ENCODE peak calls at places on chromosomes 1 and 21, in four cellular contexts. W, V, T and C are unnamed samples.

GRCh38 chr1:64955093-64956066 is 11.0 kb downstream of the JAK1 start:
- DNase-seq in V (no peak), T (peak; percentile 67), W (no peak), C (no peak)

GRCh38 chr1:168079761-168080160 is 57.0 kb downstream of the GPR161 start:
- DNase-seq in V (no peak), T (no peak), W (no peak), C (no peak)

GRCh38 chr1:228016653-228017355 is 10.0 kb downstream of the WNT3A start:
- DNase-seq in V (no peak), W (no peak), T (no peak), C (no peak)

GRCh38 chr21:26366781-26367180 is 196.2 kb upstream of the APP start:
- DNase-seq in T (no peak), V (no peak), W (no peak), C (no peak)

GRCh38 chr21:46063734-46064680 is 33.9 kb upstream of the COL6A2 start:
- DNase-seq in T (peak; percentile 39), V (no peak), W (no peak), C (peak; percentile 47)

GRCh38 chr21:46410516-46410915 is 48.2 kb upstream of the DIP2A start:
- DNase-seq in V (no peak), T (peak; percentile 13), W (no peak), C (peak; percentile 38)

GRCh38 chr21:34886554-34887385 is 162.3 kb downstream of the RUNX1 start:
- DNase-seq in T (peak; percentile 69), W (peak; percentile 51), V (no peak), C (peak; percentile 81)

GRCh38 chr1:155006601-155007101 is 4.0 kb downstream of the ZBTB7B start:
- DNase-seq in V (no peak), W (peak; percentile 77), T (no peak), C (no peak)

GRCh38 chr1:196558424-196558823 is 49.8 kb downstream of the KCNT2 start:
- DNase-seq in T (no peak), V (peak; percentile 7), W (no peak), C (no peak)

GRCh38 chr1:243507001-243507671 is 251.3 kb downstream of the SDCCAG8 start:
- DNase-seq in W (no peak), T (no peak), V (no peak), C (no peak)

GRCh38 chr1:43530483-43531452 is at the start of gene PTPRF:
- DNase-seq in T (peak; percentile 79), V (peak; percentile 83), W (peak; percentile 28), C (peak; percentile 82)

GRCh38 chr1:43532716-43533115 is 2.0 kb downstream of the PTPRF start:
- DNase-seq in W (no peak), T (no peak), V (no peak), C (no peak)

GRCh38 chr1:43533615-43534014 is 2.9 kb downstream of the PTPRF start:
- DNase-seq in V (no peak), W (no peak), T (no peak), C (no peak)

GRCh38 chr1:43531906-43532584 is 1.4 kb downstream of the PTPRF start:
- DNase-seq in V (peak; percentile 29), W (no peak), T (no peak), C (no peak)

GRCh38 chr1:43531453-43531905 is 796 bp downstream of the PTPRF start:
- DNase-seq in W (no peak), T (peak; percentile 69), V (peak; percentile 64), C (no peak)
- TF ChIP-seq CTCF in W (no peak), T (no peak), V (no peak), C (no peak)

DNA sequence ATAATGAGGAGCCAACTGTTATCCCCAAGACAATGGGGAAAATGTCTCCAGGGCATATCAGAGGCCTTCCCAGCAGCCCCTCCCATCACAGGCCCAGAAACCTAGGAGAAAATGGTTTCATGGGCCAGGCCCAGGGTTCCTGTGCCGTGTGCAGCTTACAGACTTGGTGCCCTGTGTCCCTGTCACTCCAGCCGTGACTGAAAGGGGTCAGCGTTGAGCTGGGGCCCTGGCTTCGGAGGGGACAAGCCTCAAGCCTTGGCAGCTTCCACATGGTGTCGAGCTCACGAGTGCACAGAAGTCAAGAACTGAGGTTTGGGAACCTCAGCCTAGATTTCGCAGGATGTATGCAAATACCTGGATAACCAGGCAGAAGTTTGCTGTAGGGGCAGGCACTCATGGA is 18.1 kb downstream of the SIPA1L2 start:
- DNase-seq in V (no peak), W (no peak), T (no peak), C (no peak)
- TF ChIP-seq CTCF in V (no peak), W (no peak), T (no peak), C (no peak)

GRCh38 chr1:152112885-152113432 is 2.3 kb downstream of the TCHH start:
- DNase-seq in T (no peak), V (no peak), W (no peak), C (peak; percentile 60)

GRCh38 chr1:152111515-152111968 is 3.7 kb downstream of the TCHH start:
- DNase-seq in T (no peak), V (peak; percentile 37), W (peak; percentile 45), C (peak; percentile 70)

GRCh38 chr1:152110860-152111514 is 4.3 kb downstream of the TCHH start:
- DNase-seq in W (peak; percentile 43), V (peak; percentile 48), T (peak; percentile 53), C (peak; percentile 70)

GRCh38 chr1:152110365-152110859 is 4.8 kb downstream of the TCHH start:
- DNase-seq in T (peak; percentile 57), V (peak; percentile 49), W (peak; percentile 44), C (peak; percentile 67)

DNA sequence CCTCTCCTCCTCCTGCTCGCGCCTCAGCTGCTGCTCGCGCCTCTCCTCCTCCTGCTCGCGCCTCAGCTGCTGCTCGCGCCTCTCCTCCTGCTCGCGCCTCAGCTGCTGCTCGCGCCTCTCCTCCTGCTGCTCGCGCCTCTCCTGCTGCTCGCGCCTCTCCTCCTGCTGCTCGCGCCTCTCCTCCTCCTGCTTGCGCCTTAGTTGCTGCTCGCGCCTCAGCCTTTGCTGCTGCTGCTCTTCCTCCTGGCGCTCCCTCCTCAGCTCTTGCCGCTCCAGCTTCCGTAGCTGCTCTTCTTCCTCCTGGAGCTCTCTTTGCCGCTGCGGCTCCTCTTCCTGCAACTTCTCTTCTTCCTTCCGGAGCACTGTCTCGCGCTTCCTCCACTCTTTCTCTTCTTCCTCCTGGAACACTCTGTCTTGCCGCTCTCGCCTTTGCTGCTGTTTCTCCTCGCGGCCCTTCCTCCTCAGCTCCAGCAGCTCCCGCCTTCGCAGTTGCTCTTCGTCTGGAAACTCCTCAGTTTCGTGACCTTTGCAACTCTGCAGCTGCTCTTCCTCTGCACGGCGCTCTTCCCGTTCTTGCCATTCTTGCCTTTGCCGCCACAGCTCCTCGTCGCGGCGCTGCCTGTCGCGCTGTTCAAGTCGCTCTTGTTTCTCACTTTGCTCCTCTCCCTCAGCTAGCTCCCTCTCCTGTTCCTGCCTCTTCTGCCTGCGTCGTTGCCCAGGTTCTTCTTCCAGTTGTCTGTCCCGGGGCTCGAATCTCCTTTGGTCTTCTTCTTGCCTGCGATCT is 3.0 kb downstream of the TCHH start:
- DNase-seq in W (peak; percentile 11), T (no peak), V (no peak), C (peak; percentile 35)
- TF ChIP-seq CTCF in W (no peak), T (no peak), V (no peak), C (no peak)

GRCh38 chr1:204619721-204620120 is 65.8 kb downstream of the LRRN2 start:
- DNase-seq in V (no peak), T (no peak), W (no peak), C (no peak)
- TF ChIP-seq CTCF in V (no peak), T (no peak), W (no peak), C (peak; percentile 26)

GRCh38 chr1:178294654-178295053 is 200.8 kb downstream of the RASAL2 start:
- DNase-seq in T (no peak), V (no peak), W (no peak), C (no peak)
- TF ChIP-seq CTCF in T (no peak), V (peak; percentile 20), W (no peak), C (no peak)

GRCh38 chr1:161173711-161174110 is 3.6 kb downstream of the B4GALT3 start:
- DNase-seq in W (no peak), V (no peak), T (no peak), C (peak; percentile 38)

GRCh38 chr1:161171191-161171590 is 5.0 kb downstream of the PPOX start:
- DNase-seq in W (no peak), V (no peak), T (no peak), C (no peak)

GRCh38 chr1:161171696-161172095 is 5.5 kb downstream of the PPOX start:
- DNase-seq in W (no peak), V (no peak), T (no peak), C (no peak)

GRCh38 chr1:161172776-161173376 is 4.4 kb downstream of the B4GALT3 start:
- DNase-seq in W (no peak), V (no peak), T (no peak), C (peak; percentile 79)

DNA sequence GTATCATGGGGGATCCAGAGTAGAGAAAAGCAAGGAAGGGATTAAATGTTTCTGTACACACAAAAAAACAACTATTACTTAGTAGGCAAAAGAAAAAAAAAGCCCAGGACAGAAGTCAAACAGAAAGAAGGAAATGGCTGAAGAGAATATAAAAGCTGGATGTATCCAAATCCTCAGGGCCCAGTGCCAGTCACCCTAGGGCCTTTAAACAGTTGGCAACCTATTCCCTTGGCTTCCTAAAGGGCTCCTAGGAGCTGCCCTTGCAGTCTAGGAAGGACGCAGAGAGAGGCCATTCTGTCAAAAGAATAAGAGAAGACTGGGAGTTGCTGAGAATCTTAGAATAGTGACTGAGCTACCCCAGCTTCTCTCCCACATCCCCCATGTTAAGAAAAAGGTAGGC is 5.0 kb downstream of the B4GALT3 start:
- DNase-seq in V (no peak), W (no peak), T (no peak), C (no peak)
- TF ChIP-seq CTCF in V (no peak), W (no peak), T (no peak), C (no peak)

GRCh38 chr21:23249760-23250159 is 2251.6 kb downstream of the NCAM2 start:
- DNase-seq in V (no peak), W (no peak), T (no peak), C (no peak)
- TF ChIP-seq CTCF in V (no peak), W (no peak), T (no peak), C (no peak)

GRCh38 chr1:240457203-240457602 is 154.8 kb downstream of the GREM2 start:
- DNase-seq in V (no peak), W (no peak), T (no peak), C (no peak)

DNA sequence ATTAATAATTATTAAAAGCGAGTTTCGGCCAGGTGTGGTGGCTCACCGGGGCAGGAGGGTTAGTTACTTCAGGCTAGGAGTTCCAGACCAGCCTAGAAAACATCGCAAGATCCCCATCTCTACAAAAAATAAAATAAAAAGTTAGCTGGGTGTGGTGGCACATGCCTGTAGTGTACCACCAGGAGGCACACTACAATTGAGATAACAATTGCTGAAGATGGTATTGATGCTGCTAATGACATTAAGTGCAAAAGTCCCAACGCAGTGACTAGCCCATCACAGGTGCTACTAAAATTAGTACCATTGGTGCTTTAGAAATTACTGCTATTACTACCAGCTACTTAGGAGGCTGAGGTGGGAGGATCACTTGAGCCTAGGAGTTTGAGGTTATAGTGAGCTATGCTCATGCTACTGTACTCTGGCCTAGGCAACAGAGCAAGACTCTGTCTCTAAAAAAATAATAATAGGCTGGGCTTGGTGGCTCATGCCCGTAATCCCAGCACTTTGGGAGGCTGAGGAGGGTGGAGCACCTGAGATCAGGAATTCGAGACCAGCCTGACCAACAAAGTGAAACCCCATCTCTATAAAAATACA is 156.6 kb downstream of the GREM2 start:
- DNase-seq in V (peak; percentile 27), W (no peak), T (no peak), C (no peak)
- TF ChIP-seq CTCF in V (peak; percentile 37), W (no peak), T (peak; percentile 12), C (no peak)

GRCh38 chr1:15719721-15720120 is 16.3 kb upstream of the SLC25A34 start:
- DNase-seq in V (no peak), W (peak; percentile 11), T (no peak), C (no peak)
- TF ChIP-seq CTCF in V (no peak), W (no peak), T (no peak), C (no peak)